ENCODE peak calls at places on chromosomes 2 and 18, in nine cellular contexts. K is T-helper 2 cell; U is HS-27A; V is stimulated activated CD4-positive, alpha-beta T cell treated with anti-CD3 and anti-CD28 coated beads, Interleukin-2, amount 100 ng/mL, for 4 hours; M is myocyte; A is left lobe of liver; R is activated CD8-positive, alpha-beta memory T cell treated with anti-CD3 and anti-CD28 coated beads, Interleukin-2, amount 50 U/mL, for 48 hours; Z is AG09309; H is brain microvascular endothelial cell. F is an unnamed sample.

GRCh38 chr2:238916875-238917590 is 69.1 kb downstream of the TWIST2 start:
- DNase-seq in M (peak), R (no peak), K (no peak), A (no peak), U (no peak), V (no peak), H (no peak), Z (no peak), F (no peak)

GRCh38 chr2:109321570-109321969 is 192.6 kb downstream of the SH3RF3 start:
- DNase-seq in U (no peak), H (no peak), Z (no peak), V (no peak), M (peak), R (no peak), A (no peak), K (no peak), F (no peak)

GRCh38 chr2:76194376-76194775 is 483.7 kb upstream of the GCFC2 start:
- DNase-seq in A (no peak), Z (no peak), K (no peak), H (no peak), R (no peak), V (no peak), M (no peak), U (no peak), F (no peak)

GRCh38 chr18:55523001-55523400 is 65.0 kb downstream of the TCF4 start:
- DNase-seq in V (no peak), U (no peak), M (no peak), K (no peak), A (no peak), H (no peak), R (no peak), Z (no peak), F (no peak)

GRCh38 chr18:76838182-76838581 is 15.8 kb downstream of the ZNF236 start:
- DNase-seq in H (no peak), A (no peak), R (no peak), M (no peak), Z (no peak), U (no peak), K (no peak), V (no peak), F (no peak)

GRCh38 chr2:79116997-79117928 is 3.0 kb upstream of the REG1A start:
- DNase-seq in A (no peak), R (no peak), U (no peak), H (no peak), V (no peak), M (no peak), Z (no peak), K (no peak), F (no peak)

GRCh38 chr2:19855528-19856431 is 46.0 kb downstream of the TTC32 start:
- DNase-seq in A (no peak), K (no peak), R (no peak), H (no peak), U (no peak), V (no peak), Z (no peak), M (peak), F (no peak)

GRCh38 chr2:217623513-217623912 is 379.3 kb downstream of the TNS1 start:
- DNase-seq in V (no peak), K (no peak), R (no peak), H (no peak), A (no peak), M (no peak), U (no peak), Z (no peak), F (no peak)

GRCh38 chr2:60984717-60985116 is 32.8 kb upstream of the PEX13 start:
- DNase-seq in M (no peak), K (no peak), U (no peak), V (no peak), Z (no peak), H (no peak), A (no peak), R (no peak), F (no peak)

F was measured in amygdala.